ENCODE peak calls at places on chromosomes 2 and 18, in eight cellular contexts. W is fibroblast of the aortic adventitia; D is endothelial cell; Z is fibroblast of lung; V is stomach; L is CD8-positive, alpha-beta T cell; T is bronchial epithelial cell; Y is upper lobe of right lung. N is an unnamed sample.

GRCh38 chr2:79355569-79355968 is 157.3 kb upstream of the CTNNA2 start:
- DNase-seq in W (no peak), D (no peak), Z (no peak), V (no peak), L (no peak), T (no peak), Y (no peak), N (no peak)

GRCh38 chr2:120418174-120418787 is 72.3 kb downstream of the INHBB start:
- DNase-seq in W (no peak), D (no peak), Z (no peak), V (peak), L (no peak), T (no peak), Y (peak), N (no peak)

GRCh38 chr2:222523783-222524544 is 99.6 kb downstream of the SGPP2 start:
- DNase-seq in W (no peak), D (no peak), Z (no peak), V (no peak), L (no peak), T (peak), Y (no peak), N (no peak)

GRCh38 chr2:102703748-102704147 is 58.1 kb upstream of the TMEM182 start:
- DNase-seq in W (peak), D (peak), Z (peak), V (no peak), L (no peak), T (peak), Y (no peak), N (peak)

GRCh38 chr2:28226558-28226957 is 166.1 kb upstream of the FOSL2 start:
- DNase-seq in W (no peak), D (no peak), Z (no peak), V (no peak), L (no peak), T (no peak), Y (no peak), N (no peak)

GRCh38 chr2:36952748-36953197 is 13.6 kb downstream of the STRN start:
- DNase-seq in W (no peak), D (no peak), Z (no peak), V (no peak), L (no peak), T (peak), Y (no peak), N (no peak)

GRCh38 chr2:238811293-238811692 is 36.6 kb upstream of the TWIST2 start:
- DNase-seq in W (peak), D (no peak), Z (no peak), V (no peak), L (no peak), T (no peak), Y (no peak), N (peak)

GRCh38 chr2:42035241-42035640 is 12.6 kb upstream of the PKDCC start:
- DNase-seq in W (peak), D (no peak), Z (peak), V (no peak), L (no peak), T (no peak), Y (no peak), N (no peak)

GRCh38 chr2:170157025-170157684 is 20.8 kb upstream of the MYO3B start:
- DNase-seq in W (no peak), D (no peak), Z (peak), V (no peak), L (no peak), T (peak), Y (no peak), N (no peak)

GRCh38 chr2:96549967-96550786 is 13.6 kb downstream of the ARID5A start:
- DNase-seq in W (no peak), D (peak), Z (no peak), V (peak), L (no peak), T (no peak), Y (peak), N (no peak)

GRCh38 chr2:54724560-54725342 is 1.3 kb downstream of the EML6 start:
- DNase-seq in W (no peak), D (peak), Z (peak), V (peak), L (no peak), T (no peak), Y (peak), N (no peak)

GRCh38 chr18:7452331-7452730 is 114.8 kb upstream of the PTPRM start:
- DNase-seq in W (no peak), D (peak), Z (no peak), V (no peak), L (no peak), T (peak), Y (no peak), N (peak)

GRCh38 chr2:42903821-42904575 is 111.6 kb upstream of the HAAO start:
- DNase-seq in W (no peak), D (no peak), Z (no peak), V (no peak), L (no peak), T (peak), Y (no peak), N (no peak)

GRCh38 chr18:59715445-59715844 is 18.2 kb upstream of the CCBE1 start:
- DNase-seq in W (peak), D (no peak), Z (peak), V (no peak), L (no peak), T (no peak), Y (no peak), N (no peak)

GRCh38 chr2:75224636-75225094 is 25.3 kb upstream of the TACR1 start:
- DNase-seq in W (no peak), D (no peak), Z (no peak), V (no peak), L (no peak), T (no peak), Y (no peak), N (no peak)

GRCh38 chr2:40554665-40555294 is 102.9 kb upstream of the SLC8A1 start:
- DNase-seq in W (peak), D (peak), Z (peak), V (peak), L (no peak), T (peak), Y (no peak), N (peak)

GRCh38 chr2:178825183-178825582 is 18.0 kb upstream of the TTN start:
- DNase-seq in W (peak), D (no peak), Z (peak), V (no peak), L (no peak), T (peak), Y (no peak), N (peak)

GRCh38 chr2:39153312-39153711 is 32.5 kb upstream of the SOS1 start:
- DNase-seq in W (peak), D (no peak), Z (peak), V (no peak), L (no peak), T (peak), Y (no peak), N (peak)

GRCh38 chr2:231211461-231211860 is 13.0 kb downstream of the ARMC9 start:
- DNase-seq in W (peak), D (no peak), Z (no peak), V (no peak), L (no peak), T (no peak), Y (no peak), N (no peak)

GRCh38 chr2:44230378-44230777 is 44.9 kb upstream of the SLC3A1 start:
- DNase-seq in W (no peak), D (no peak), Z (no peak), V (no peak), L (no peak), T (no peak), Y (no peak), N (no peak)

GRCh38 chr2:162430323-162430722 is 86.4 kb downstream of the GCA start:
- DNase-seq in W (no peak), D (no peak), Z (no peak), V (peak), L (no peak), T (no peak), Y (no peak), N (no peak)

GRCh38 chr18:23209031-23209430 is 73.7 kb downstream of the CABLES1 start:
- DNase-seq in W (peak), D (no peak), Z (peak), V (no peak), L (no peak), T (peak), Y (no peak), N (no peak)

GRCh38 chr2:137826373-137827372 is 137.6 kb upstream of the HNMT start:
- DNase-seq in W (no peak), D (no peak), Z (no peak), V (no peak), L (no peak), T (no peak), Y (no peak), N (no peak)

GRCh38 chr18:79506191-79507075 is 110.7 kb downstream of the NFATC1 start:
- DNase-seq in W (peak), D (no peak), Z (peak), V (no peak), L (no peak), T (no peak), Y (peak), N (no peak)

GRCh38 chr2:110853516-110853915 is 121.1 kb downstream of the ACOXL start:
- DNase-seq in W (peak), D (peak), Z (peak), V (peak), L (no peak), T (peak), Y (no peak), N (no peak)

GRCh38 chr2:54455584-54456525 is at the start of gene SPTBN1:
- DNase-seq in W (peak), D (peak), Z (peak), V (peak), L (no peak), T (peak), Y (peak), N (peak)

GRCh38 chr2:20640411-20641122 is 10.3 kb downstream of the HS1BP3 start:
- DNase-seq in W (no peak), D (no peak), Z (no peak), V (no peak), L (no peak), T (no peak), Y (no peak), N (no peak)

GRCh38 chr2:239507576-239508258 is 106.9 kb upstream of the HDAC4 start:
- DNase-seq in W (no peak), D (no peak), Z (no peak), V (no peak), L (no peak), T (no peak), Y (no peak), N (no peak)

GRCh38 chr2:215391531-215391930 is 44.3 kb downstream of the FN1 start:
- DNase-seq in W (no peak), D (no peak), Z (no peak), V (no peak), L (no peak), T (peak), Y (no peak), N (no peak)

GRCh38 chr18:7370375-7370774 is 139.5 kb downstream of the LRRC30 start:
- DNase-seq in W (no peak), D (peak), Z (no peak), V (no peak), L (no peak), T (no peak), Y (no peak), N (no peak)

GRCh38 chr2:225584821-225585220 is 185.3 kb downstream of the NYAP2 start:
- DNase-seq in W (no peak), D (no peak), Z (no peak), V (no peak), L (no peak), T (no peak), Y (no peak), N (no peak)

GRCh38 chr2:236293241-236293810 is 29.1 kb upstream of the ASB18 start:
- DNase-seq in W (no peak), D (no peak), Z (no peak), V (no peak), L (no peak), T (no peak), Y (no peak), N (no peak)

GRCh38 chr2:15323227-15323626 is 237.9 kb downstream of the NBAS start:
- DNase-seq in W (no peak), D (no peak), Z (no peak), V (no peak), L (no peak), T (no peak), Y (no peak), N (no peak)

GRCh38 chr2:10123281-10123680 is 742 bp downstream of the RRM2 start:
- DNase-seq in W (no peak), D (no peak), Z (no peak), V (no peak), L (no peak), T (no peak), Y (no peak), N (no peak)

GRCh38 chr2:10122500-10123280 is at the start of gene RRM2:
- DNase-seq in W (peak), D (peak), Z (peak), V (peak), L (peak), T (peak), Y (peak), N (peak)

GRCh38 chr2:10125842-10126596 is 3.5 kb downstream of the RRM2 start:
- DNase-seq in W (no peak), D (no peak), Z (no peak), V (no peak), L (no peak), T (no peak), Y (no peak), N (no peak)

GRCh38 chr2:10126627-10127026 is 4.1 kb downstream of the RRM2 start:
- DNase-seq in W (peak), D (no peak), Z (peak), V (no peak), L (no peak), T (no peak), Y (no peak), N (no peak)

DNA sequence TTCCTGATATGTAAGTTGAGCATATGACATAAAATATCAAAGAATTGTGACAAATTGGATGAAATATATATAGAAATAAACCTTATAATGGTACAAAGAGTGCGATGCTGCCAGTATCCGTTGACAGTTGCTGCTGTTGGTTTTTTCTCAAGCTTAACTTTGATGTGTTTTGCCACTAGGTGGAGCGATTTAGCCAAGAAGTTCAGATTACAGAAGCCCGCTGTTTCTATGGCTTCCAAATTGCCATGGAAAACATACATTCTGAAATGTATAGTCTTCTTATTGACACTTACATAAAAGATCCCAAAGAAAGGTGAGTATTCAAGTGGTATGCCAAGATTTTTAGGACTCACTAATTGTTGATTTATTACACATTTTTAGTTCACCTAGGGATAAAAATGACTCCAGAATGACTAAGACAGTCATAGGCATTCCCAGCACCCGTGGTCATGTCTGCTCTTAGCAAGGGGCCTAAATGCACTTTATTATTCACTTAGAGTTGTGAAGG is 2.1 kb downstream of the RRM2 start:
- DNase-seq in W (peak), D (peak), Z (peak), V (no peak), L (no peak), T (peak), Y (no peak), N (peak)
- TF ChIP-seq CTCF in W (peak), D (peak), Z (peak), V (no peak), L (peak), T (peak), Y (peak), N (peak)

GRCh38 chr18:11828772-11829432 is 22.3 kb upstream of the CHMP1B start:
- DNase-seq in W (no peak), D (no peak), Z (no peak), V (no peak), L (no peak), T (no peak), Y (no peak), N (no peak)
- TF ChIP-seq CTCF in W (no peak), D (no peak), Z (no peak), V (no peak), L (no peak), T (no peak), Y (no peak), N (no peak)

GRCh38 chr2:99448556-99448955 is 41.3 kb downstream of the REV1 start:
- DNase-seq in W (peak), D (no peak), Z (peak), V (no peak), L (no peak), T (peak), Y (no peak), N (peak)
- TF ChIP-seq CTCF in W (no peak), D (no peak), Z (no peak), V (no peak), L (no peak), T (no peak), Y (no peak), N (no peak)

GRCh38 chr2:240640939-240641338 is 15.7 kb downstream of the GPR35 start:
- DNase-seq in W (peak), D (no peak), Z (peak), V (peak), L (no peak), T (no peak), Y (peak), N (no peak)
- TF ChIP-seq CTCF in W (peak), D (no peak), Z (peak), V (no peak), L (no peak), T (no peak), Y (peak), N (peak)

GRCh38 chr2:10941383-10941782 is 29.6 kb downstream of the KCNF1 start:
- DNase-seq in W (no peak), D (no peak), Z (no peak), V (no peak), L (no peak), T (no peak), Y (no peak), N (no peak)
- TF ChIP-seq CTCF in W (no peak), D (no peak), Z (no peak), V (no peak), L (no peak), T (no peak), Y (no peak), N (no peak)

N was measured in HFFc6.